ENCODE peak calls at places on chromosome 16, in five cellular contexts. R is activated T-helper 1 cell treated with anti-CD3 and anti-CD28 coated beads, Interleukin-2, amount 50 U/mL, for 16 hours; W is stomach; O is effector CD8-positive, alpha-beta T cell; Y is NCI-H1105. P is an unnamed sample.

GRCh38 chr16:84720180-84720579 is 20.4 kb downstream of the USP10 start:
- DNase-seq in Y (no peak), O (no peak), W (no peak), R (no peak), P (no peak)

GRCh38 chr16:70663524-70664324 is 17.4 kb downstream of the IL34 start:
- DNase-seq in O (no peak), W (no peak), R (no peak), Y (no peak), P (no peak)

GRCh38 chr16:14418795-14419225 is 211.2 kb downstream of the PARN start:
- DNase-seq in R (no peak), O (no peak), Y (no peak), W (peak), P (no peak)

GRCh38 chr16:6335072-6335471 is 997.6 kb upstream of the RBFOX1 start:
- DNase-seq in Y (no peak), R (no peak), O (no peak), W (no peak), P (no peak)

GRCh38 chr16:17304814-17305169 is 166.0 kb downstream of the XYLT1 start:
- DNase-seq in Y (no peak), W (no peak), R (no peak), O (no peak), P (no peak)

GRCh38 chr16:81869326-81869725 is 90.2 kb downstream of the PLCG2 start:
- DNase-seq in R (no peak), Y (no peak), O (no peak), W (no peak), P (no peak)

GRCh38 chr16:30409125-30410060 is 2.0 kb downstream of the ZNF771 start:
- DNase-seq in R (peak), O (peak), Y (peak), W (peak), P (peak)

GRCh38 chr16:6988846-6989245 is 343.8 kb upstream of the RBFOX1 start:
- DNase-seq in O (no peak), Y (no peak), W (no peak), R (no peak), P (no peak)

GRCh38 chr16:27245276-27246231 is 23.0 kb downstream of the NSMCE1 start:
- DNase-seq in W (no peak), O (no peak), R (no peak), Y (no peak), P (peak)

GRCh38 chr16:57756424-57757325 is 21.1 kb downstream of the KATNB1 start:
- DNase-seq in R (no peak), O (no peak), Y (no peak), W (no peak), P (peak)

GRCh38 chr16:85210423-85211169 is 98.3 kb upstream of the CIBAR2 start:
- DNase-seq in W (no peak), O (no peak), R (no peak), Y (no peak), P (peak)

GRCh38 chr16:85202631-85203461 is 90.6 kb upstream of the CIBAR2 start:
- DNase-seq in R (no peak), W (peak), O (no peak), Y (no peak), P (peak)

GRCh38 chr16:67184453-67185002 is 765 bp upstream of the MATCAP1 start:
- DNase-seq in O (no peak), Y (no peak), W (no peak), R (no peak), P (no peak)

GRCh38 chr16:22296225-22297113 is 740 bp upstream of the POLR3E start:
- DNase-seq in R (no peak), W (no peak), Y (no peak), O (peak), P (no peak)

GRCh38 chr16:12959072-12959471 is 57.7 kb downstream of the SHISA9 start:
- DNase-seq in Y (no peak), O (no peak), W (no peak), R (no peak), P (no peak)

P was measured in Right ventricle myocardium superior.